ENCODE peak calls at places on chromosomes 1 and 21, in nine cellular contexts. F is uterus, H is NCI-H345, Y is ELR, V is GM23338, R is NCI-H2171, D is Caki2, G is EL, P is H4. X is an unnamed sample.

GRCh38 chr1:54464031-54464476 is 57.9 kb upstream of the SSBP3 start:
- DNase-seq in H (no peak), Y (peak; percentile 39), F (no peak), P (no peak), R (no peak), D (no peak), G (no peak), V (no peak), X (no peak)

GRCh38 chr1:46692806-46693770 is 21.4 kb downstream of the TEX38 start:
- DNase-seq in Y (no peak), V (no peak), P (no peak), D (no peak), H (no peak), R (peak; percentile 34), F (no peak), G (no peak), X (no peak)

GRCh38 chr1:67677408-67677807 is 7.6 kb upstream of the GADD45A start:
- DNase-seq in G (no peak), D (no peak), F (no peak), P (no peak), V (no peak), H (no peak), Y (no peak), R (no peak), X (no peak)

GRCh38 chr1:179091691-179092165 is 9.9 kb downstream of the TOR3A start:
- DNase-seq in R (no peak), P (peak; percentile 27), G (peak; percentile 57), V (no peak), Y (peak; percentile 12), H (peak; percentile 43), F (no peak), D (no peak), X (no peak)

GRCh38 chr1:172478485-172478884 is 34.6 kb upstream of the PIGC start:
- DNase-seq in Y (no peak), F (no peak), G (no peak), R (no peak), V (no peak), P (no peak), H (no peak), D (no peak), X (no peak)

GRCh38 chr1:4681026-4681425 is 26.6 kb downstream of the AJAP1 start:
- DNase-seq in V (no peak), P (no peak), F (no peak), G (no peak), Y (no peak), D (no peak), H (no peak), R (no peak), X (no peak)

GRCh38 chr1:82152356-82153281 is 351.9 kb downstream of the ADGRL2 start:
- DNase-seq in F (no peak), D (no peak), R (peak; percentile 20), Y (no peak), P (no peak), G (no peak), H (no peak), V (no peak), X (no peak)

GRCh38 chr21:42097860-42098259 is 26.7 kb downstream of the UMODL1 start:
- DNase-seq in D (peak; percentile 92), R (no peak), H (peak; percentile 75), P (peak; percentile 98), V (no peak), G (peak; percentile 97), F (peak; percentile 58), Y (peak; percentile 98), X (no peak)

GRCh38 chr1:40984066-40984465 is 4.6 kb downstream of the CTPS1 start:
- DNase-seq in H (no peak), P (no peak), F (no peak), D (no peak), V (no peak), G (peak; percentile 30), R (no peak), Y (peak; percentile 40), X (no peak)

GRCh38 chr1:56483104-56483503 is 96.3 kb downstream of the PLPP3 start:
- DNase-seq in P (no peak), H (no peak), Y (no peak), F (no peak), D (no peak), R (no peak), V (no peak), G (no peak), X (no peak)

GRCh38 chr1:13813398-13814012 is 113.5 kb downstream of the PRDM2 start:
- DNase-seq in R (no peak), F (no peak), G (peak; percentile 41), P (no peak), Y (peak; percentile 6), V (peak; percentile 78), H (no peak), D (no peak), X (no peak)

GRCh38 chr21:42356680-42357079 is 5.9 kb upstream of the TFF2 start:
- DNase-seq in V (no peak), D (no peak), H (no peak), R (no peak), F (no peak), G (no peak), Y (no peak), P (no peak), X (no peak)

GRCh38 chr1:87684786-87685185 is 356.1 kb downstream of the LMO4 start:
- DNase-seq in F (no peak), V (peak; percentile 11), G (no peak), D (no peak), Y (no peak), R (no peak), P (peak; percentile 35), H (peak; percentile 30), X (no peak)

GRCh38 chr1:30527511-30528140 is 195.8 kb downstream of the MATN1 start:
- DNase-seq in V (no peak), G (peak; percentile 14), R (no peak), F (no peak), P (peak; percentile 25), D (peak; percentile 24), H (no peak), Y (no peak), X (no peak)

GRCh38 chr1:116219651-116220434 is 108.6 kb downstream of the MAB21L3 start:
- DNase-seq in V (no peak), P (no peak), H (no peak), D (no peak), R (no peak), G (no peak), Y (no peak), F (no peak), X (no peak)

GRCh38 chr1:234691567-234691966 is 81.6 kb upstream of the IRF2BP2 start:
- DNase-seq in G (peak; percentile 8), R (no peak), H (no peak), F (no peak), P (no peak), V (no peak), D (no peak), Y (peak; percentile 70), X (no peak)

GRCh38 chr21:37787456-37787855 is 128.8 kb downstream of the KCNJ6 start:
- DNase-seq in P (no peak), V (no peak), R (no peak), Y (peak; percentile 91), D (peak; percentile 44), F (no peak), G (peak; percentile 94), H (no peak), X (no peak)

GRCh38 chr21:14071902-14072734 is 138.6 kb downstream of the LIPI start:
- DNase-seq in D (no peak), H (no peak), Y (no peak), V (no peak), P (no peak), G (no peak), R (no peak), F (no peak), X (no peak)

GRCh38 chr1:13600762-13601483 is 17.3 kb downstream of the PDPN start:
- DNase-seq in D (no peak), G (no peak), R (no peak), F (no peak), Y (no peak), H (no peak), P (no peak), V (peak; percentile 46), X (no peak)

GRCh38 chr1:116502915-116503314 is 67.9 kb downstream of the CD58 start:
- DNase-seq in P (no peak), D (no peak), Y (no peak), F (no peak), H (no peak), G (no peak), R (no peak), V (no peak), X (no peak)

GRCh38 chr1:115056395-115056798 is 26.8 kb downstream of the TSHB start:
- DNase-seq in V (peak; percentile 84), Y (peak; percentile 66), P (no peak), H (no peak), R (no peak), G (peak; percentile 95), F (peak; percentile 49), D (peak; percentile 90), X (no peak)

GRCh38 chr1:2979191-2980072 is 41.8 kb upstream of the ACTRT2 start:
- DNase-seq in D (no peak), F (no peak), Y (no peak), H (no peak), P (no peak), G (no peak), R (no peak), V (no peak), X (no peak)

GRCh38 chr1:212853658-212854057 is 4.4 kb upstream of the FLVCR1 start:
- DNase-seq in G (no peak), F (no peak), Y (no peak), H (no peak), P (no peak), D (peak; percentile 83), V (no peak), R (no peak), X (no peak)

GRCh38 chr1:169260478-169260877 is 107.1 kb downstream of the NME7 start:
- DNase-seq in D (no peak), G (no peak), P (no peak), R (no peak), V (no peak), Y (no peak), H (no peak), F (no peak), X (no peak)

GRCh38 chr21:39004776-39005605 is 178.3 kb downstream of the PSMG1 start:
- DNase-seq in G (peak; percentile 23), D (no peak), V (no peak), R (no peak), Y (no peak), H (peak; percentile 20), P (peak; percentile 33), F (peak; percentile 64), X (no peak)

X was measured in NCI-H187.